ENCODE peak calls at places on chromosomes 11 and 22, in eight cellular contexts. B is body of pancreas, N is lung, U is IMR-90, X is thoracic aorta, W is brain microvascular endothelial cell, A is AG10803, K is heart left ventricle. Z is an unnamed sample.

GRCh38 chr11:66543263-66544107 is 2.4 kb downstream of the ZDHHC24 start:
- DNase-seq in U (peak; percentile 57), B (peak; percentile 28), A (no peak), W (peak; percentile 47), N (no peak), X (no peak), K (peak; percentile 44), Z (peak; percentile 66)

GRCh38 chr11:10920875-10921274 is 63.0 kb upstream of the ZBED5 start:
- DNase-seq in K (no peak), B (no peak), A (no peak), N (no peak), X (no peak), U (no peak), W (no peak), Z (no peak)

GRCh38 chr11:11382858-11383532 is 29.9 kb upstream of the CSNK2A3 start:
- DNase-seq in U (no peak), X (no peak), W (no peak), N (no peak), A (no peak), K (no peak), B (no peak), Z (peak; percentile 63)

GRCh38 chr11:70496591-70497535 is 98.5 kb downstream of the CTTN start:
- DNase-seq in X (no peak), B (no peak), U (no peak), W (no peak), A (no peak), K (no peak), N (no peak), Z (no peak)

GRCh38 chr11:26985941-26986340 is 8.0 kb upstream of the FIBIN start:
- DNase-seq in N (no peak), W (no peak), X (no peak), K (no peak), U (peak; percentile 23), B (no peak), A (peak; percentile 64), Z (no peak)

GRCh38 chr11:108135845-108136599 is 14.7 kb downstream of the ACAT1 start:
- DNase-seq in U (peak; percentile 10), A (peak; percentile 66), N (no peak), K (no peak), W (no peak), B (no peak), X (no peak), Z (peak; percentile 55)

GRCh38 chr11:3609416-3610265 is 32.2 kb downstream of the ART5 start:
- DNase-seq in W (peak; percentile 43), N (no peak), B (no peak), U (peak; percentile 37), A (peak; percentile 22), K (no peak), X (no peak), Z (peak; percentile 65)

GRCh38 chr11:57560146-57560545 is 7.3 kb downstream of the UBE2L6 start:
- DNase-seq in W (no peak), B (peak; percentile 26), N (no peak), K (no peak), U (no peak), A (no peak), X (no peak), Z (no peak)

GRCh38 chr11:119421941-119422504 is 949 bp downstream of the THY1 start:
- DNase-seq in W (no peak), A (peak; percentile 41), U (peak; percentile 24), N (no peak), K (no peak), B (no peak), X (no peak), Z (no peak)

GRCh38 chr11:17478064-17478463 is 1.4 kb upstream of the ABCC8 start:
- DNase-seq in K (no peak), A (no peak), U (no peak), B (no peak), X (no peak), N (no peak), W (no peak), Z (peak; percentile 12)

GRCh38 chr11:69801513-69802335 is 17.5 kb downstream of the FGF3 start:
- DNase-seq in B (peak; percentile 24), W (no peak), A (no peak), U (no peak), N (no peak), X (no peak), K (no peak), Z (peak; percentile 28)

GRCh38 chr22:33000342-33001280 is 57.6 kb downstream of the SYN3 start:
- DNase-seq in K (peak; percentile 66), W (peak; percentile 47), U (peak; percentile 32), B (peak; percentile 34), A (peak; percentile 44), X (no peak), N (no peak), Z (peak; percentile 63)

GRCh38 chr11:61700221-61700620 is 20.0 kb downstream of the DAGLA start:
- DNase-seq in U (peak; percentile 51), W (peak; percentile 40), K (no peak), B (peak; percentile 89), N (peak; percentile 72), A (peak; percentile 59), X (no peak), Z (peak; percentile 76)

GRCh38 chr22:26339755-26340154 is 89.3 kb upstream of the ASPHD2 start:
- DNase-seq in K (no peak), N (no peak), B (no peak), X (no peak), A (no peak), U (no peak), W (no peak), Z (no peak)

GRCh38 chr22:41931701-41932269 is 5.2 kb upstream of the TNFRSF13C start:
- DNase-seq in W (no peak), K (no peak), U (no peak), A (no peak), X (no peak), B (no peak), N (no peak), Z (no peak)

GRCh38 chr11:61949169-61950034 is 749 bp upstream of the BEST1 start:
- DNase-seq in W (peak; percentile 94), B (peak; percentile 90), U (peak; percentile 98), X (no peak), N (peak; percentile 77), K (peak; percentile 80), A (peak; percentile 98), Z (peak; percentile 98)

GRCh38 chr22:48979482-48979881 is 848.2 kb downstream of the BRD1 start:
- DNase-seq in N (no peak), B (no peak), A (no peak), K (no peak), W (no peak), U (no peak), X (no peak), Z (no peak)

GRCh38 chr11:75422248-75423231 is 10.5 kb downstream of the KLHL35 start:
- DNase-seq in X (no peak), A (no peak), N (peak; percentile 73), U (peak; percentile 20), B (peak; percentile 73), K (no peak), W (no peak), Z (no peak)

GRCh38 chr22:30827646-30828045 is 133.0 kb downstream of the OSBP2 start:
- DNase-seq in K (no peak), U (no peak), A (no peak), W (no peak), B (no peak), X (no peak), N (no peak), Z (no peak)
- TF ChIP-seq CTCF in K (no peak), U (no peak), A (no peak), W (no peak), B (no peak), X (no peak), N (no peak), Z (no peak)

GRCh38 chr22:36816635-36817428 is at the start of gene PVALB:
- DNase-seq in W (peak; percentile 2), B (peak; percentile 28), N (no peak), A (no peak), X (no peak), K (peak; percentile 38), U (peak; percentile 13), Z (peak; percentile 67)

GRCh38 chr22:36818010-36818642 is 1.3 kb upstream of the PVALB start:
- DNase-seq in U (no peak), W (no peak), B (no peak), K (no peak), N (no peak), X (no peak), A (no peak), Z (no peak)

GRCh38 chr22:36815558-36816337 is 1.1 kb downstream of the PVALB start:
- DNase-seq in K (no peak), N (no peak), X (no peak), W (no peak), U (no peak), A (no peak), B (no peak), Z (no peak)

GRCh38 chr22:36816338-36816634 is 549 bp downstream of the PVALB start:
- DNase-seq in A (no peak), X (no peak), N (no peak), W (no peak), B (no peak), K (no peak), U (no peak), Z (no peak)

GRCh38 chr22:36817429-36817783 is 571 bp upstream of the PVALB start:
- DNase-seq in W (no peak), A (no peak), K (no peak), X (no peak), N (no peak), B (no peak), U (no peak), Z (no peak)
- H3K4me3 ChIP-seq in W (no peak overlapping the region), A (no peak overlapping the region), K (no peak overlapping the region), X (no peak overlapping the region), N (no peak overlapping the region), B (no peak overlapping the region), U (no peak overlapping the region), Z (no peak overlapping the region)

DNA sequence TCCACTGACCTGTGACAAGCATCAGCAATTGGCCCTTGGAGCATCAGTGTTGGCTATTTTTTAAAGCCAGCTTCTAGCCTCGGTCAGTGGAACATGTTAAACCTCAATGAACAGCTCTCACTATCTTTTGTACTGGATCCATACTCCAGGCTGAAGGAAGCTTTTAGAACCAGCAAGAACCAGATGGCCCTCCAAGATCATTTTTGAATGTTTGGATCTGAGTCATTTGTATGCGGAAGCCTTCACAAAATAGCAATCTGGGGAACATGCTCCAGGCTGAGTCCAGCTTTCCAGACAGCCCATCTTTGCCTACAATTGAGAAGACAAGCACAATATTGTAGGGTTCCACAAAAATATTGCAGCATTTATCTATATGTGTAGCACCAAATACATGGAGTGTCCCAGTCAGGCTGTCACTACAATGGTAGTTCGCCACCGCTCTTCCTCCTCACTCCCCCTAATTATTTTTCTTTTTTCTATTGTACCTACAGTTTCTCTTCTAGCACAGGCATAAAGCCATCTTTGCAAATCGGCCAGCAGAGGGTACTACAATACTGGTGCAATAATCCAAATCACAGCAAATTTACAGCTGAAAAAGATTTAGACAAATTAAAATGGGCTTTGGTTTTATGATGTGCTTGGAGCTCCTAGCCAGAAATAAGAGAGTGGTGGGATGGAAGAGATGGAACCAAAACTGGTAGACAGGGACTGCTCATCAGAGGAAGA is 177.4 kb upstream of the BLID start:
- DNase-seq in B (no peak), K (no peak), A (peak; percentile 55), W (peak; percentile 27), U (peak; percentile 37), X (no peak), N (no peak), Z (peak; percentile 57)
- TF ChIP-seq CTCF in B (no peak), K (peak; percentile 41), A (peak; percentile 53), W (peak; percentile 34), U (peak; percentile 46), X (peak; percentile 32), N (no peak), Z (peak; percentile 57)

DNA sequence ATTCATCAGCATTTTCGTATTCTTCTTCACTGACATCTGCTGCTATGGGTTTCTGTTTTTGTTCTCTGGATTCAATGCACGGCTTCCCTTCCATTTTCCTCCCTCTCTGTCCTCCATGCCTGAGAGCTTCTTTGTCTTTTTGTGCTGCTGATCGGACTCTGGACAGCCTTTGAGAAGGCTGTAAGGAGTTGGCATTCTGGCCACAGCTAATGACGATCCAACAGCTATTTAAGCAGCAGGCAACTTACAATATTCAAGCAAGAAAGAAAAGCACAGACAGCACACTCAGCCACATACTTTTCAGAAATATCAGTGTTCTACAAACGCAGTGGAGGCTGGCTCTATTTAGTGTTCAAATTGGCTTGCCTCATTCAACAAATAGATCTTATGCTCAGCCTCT is 60.9 kb upstream of the ZC3H12C start:
- DNase-seq in U (no peak), A (no peak), B (no peak), N (no peak), K (no peak), X (no peak), W (no peak), Z (no peak)
- H3K4me3 ChIP-seq in U (no peak overlapping the region), A (no peak overlapping the region), B (no peak overlapping the region), N (no peak overlapping the region), K (no peak overlapping the region), X (no peak overlapping the region), W (no peak overlapping the region), Z (no peak overlapping the region)